ENCODE peak calls at places on chromosomes 1 and 21, in five cellular contexts. M, N, Y, O and V are unnamed samples.

GRCh38 chr1:197234581-197234980 is 33.5 kb upstream of the CRB1 start:
- DNase-seq in M (no peak), N (no peak), Y (no peak), O (no peak), V (no peak)

GRCh38 chr1:2127181-2128145 is 67.1 kb downstream of the FAAP20 start:
- DNase-seq in M (no peak), N (no peak), Y (no peak), O (no peak), V (no peak)

GRCh38 chr1:21896652-21897532 is 40.2 kb downstream of the HSPG2 start:
- DNase-seq in M (no peak), N (no peak), Y (no peak), O (peak), V (peak)

GRCh38 chr1:150186789-150187559 is 37.3 kb downstream of the PLEKHO1 start:
- DNase-seq in M (peak), N (peak), Y (no peak), O (peak), V (peak)

GRCh38 chr21:16773206-16773605 is 739.6 kb upstream of the CXADR start:
- DNase-seq in M (no peak), N (no peak), Y (no peak), O (no peak), V (no peak)

GRCh38 chr1:118739421-118739930 is 248.7 kb downstream of the TBX15 start:
- DNase-seq in M (no peak), N (no peak), Y (no peak), O (no peak), V (peak)

GRCh38 chr1:199742547-199742946 is 285.0 kb upstream of the NR5A2 start:
- DNase-seq in M (peak), N (no peak), Y (no peak), O (no peak), V (no peak)

GRCh38 chr1:32241011-32241763 is 5.8 kb upstream of the FAM167B start:
- DNase-seq in M (peak), N (no peak), Y (no peak), O (peak), V (peak)

GRCh38 chr1:55041613-55042012 is 2.3 kb downstream of the PCSK9 start:
- DNase-seq in M (no peak), N (no peak), Y (no peak), O (no peak), V (no peak)

GRCh38 chr1:182580736-182581135 is 8.3 kb downstream of the RNASEL start:
- DNase-seq in M (no peak), N (no peak), Y (no peak), O (no peak), V (no peak)

GRCh38 chr1:228352677-228353481 is 53.8 kb downstream of the TRIM11 start:
- DNase-seq in M (no peak), N (no peak), Y (no peak), O (no peak), V (no peak)

GRCh38 chr1:173508541-173508940 is 31.4 kb downstream of the PRDX6 start:
- DNase-seq in M (no peak), N (no peak), Y (no peak), O (no peak), V (no peak)

GRCh38 chr1:8374812-8375211 is 56.9 kb downstream of the SLC45A1 start:
- DNase-seq in M (peak), N (peak), Y (no peak), O (peak), V (peak)

GRCh38 chr1:43524804-43525203 is 5.9 kb upstream of the PTPRF start:
- DNase-seq in M (no peak), N (no peak), Y (no peak), O (peak), V (no peak)

GRCh38 chr21:32329331-32329730 is 30.7 kb downstream of the MRAP start:
- DNase-seq in M (no peak), N (no peak), Y (no peak), O (no peak), V (no peak)

GRCh38 chr21:18759267-18759666 is 355.7 kb upstream of the TMPRSS15 start:
- DNase-seq in M (no peak), N (no peak), Y (no peak), O (no peak), V (no peak)

GRCh38 chr1:216614011-216614934 is 109.0 kb downstream of the ESRRG start:
- DNase-seq in M (no peak), N (no peak), Y (no peak), O (no peak), V (no peak)

GRCh38 chr1:7379445-7379971 is 391.6 kb upstream of the VAMP3 start:
- DNase-seq in M (no peak), N (no peak), Y (no peak), O (no peak), V (peak)

GRCh38 chr1:216075339-216075738 is 347.9 kb downstream of the USH2A start:
- DNase-seq in M (no peak), N (no peak), Y (no peak), O (no peak), V (peak)

GRCh38 chr1:29852248-29852647 is 615.9 kb downstream of the PTPRU start:
- DNase-seq in M (no peak), N (no peak), Y (no peak), O (no peak), V (no peak)

GRCh38 chr1:16178596-16179497 is 23.0 kb upstream of the EPHA2 start:
- DNase-seq in M (no peak), N (peak), Y (no peak), O (no peak), V (no peak)
- TF ChIP-seq JUNB in M (no peak), N (no peak), Y (no peak), O (no peak), V (no peak)

GRCh38 chr1:231171623-231172197 is 9.9 kb downstream of the TRIM67 start:
- DNase-seq in M (no peak), N (no peak), Y (no peak), O (no peak), V (no peak)
- H3K4me2 ChIP-seq in M (no peak), N (no peak), Y (no peak), O (no peak), V (no peak)

GRCh38 chr21:30430170-30430655 is at the start of gene KRTAP13-4:
- DNase-seq in M (no peak), N (no peak), Y (no peak), O (no peak), V (no peak)

GRCh38 chr21:30439975-30440374 is at the start of gene KRTAP15-1:
- DNase-seq in M (no peak), N (no peak), Y (no peak), O (no peak), V (no peak)

GRCh38 chr21:30436986-30437385 is 3.1 kb upstream of the KRTAP15-1 start:
- DNase-seq in M (no peak), N (no peak), Y (no peak), O (no peak), V (no peak)

GRCh38 chr21:30434033-30434631 is 4.1 kb downstream of the KRTAP13-4 start:
- DNase-seq in M (no peak), N (no peak), Y (no peak), O (peak), V (peak)
- TF ChIP-seq REST in M (no peak), N (no peak), Y (no peak), O (no peak), V (no peak)

GRCh38 chr1:97047412-97047793 is 325.8 kb downstream of the PTBP2 start:
- DNase-seq in M (no peak), N (no peak), Y (no peak), O (no peak), V (no peak)

GRCh38 chr1:97053275-97053674 is 331.7 kb downstream of the PTBP2 start:
- DNase-seq in M (no peak), N (no peak), Y (no peak), O (no peak), V (no peak)

GRCh38 chr1:97051823-97052222 is 330.2 kb downstream of the PTBP2 start:
- DNase-seq in M (no peak), N (no peak), Y (no peak), O (no peak), V (no peak)

GRCh38 chr1:97046765-97047411 is 325.3 kb downstream of the PTBP2 start:
- DNase-seq in M (no peak), N (no peak), Y (no peak), O (no peak), V (no peak)

GRCh38 chr1:97050501-97050900 is 328.9 kb downstream of the PTBP2 start:
- DNase-seq in M (no peak), N (no peak), Y (no peak), O (no peak), V (peak)
- TF ChIP-seq JUNB in M (no peak), N (no peak), Y (no peak), O (no peak), V (no peak)

GRCh38 chr1:186142159-186142558 is 232.9 kb downstream of the TPR start:
- DNase-seq in M (no peak), N (no peak), Y (no peak), O (no peak), V (no peak)

GRCh38 chr1:186139706-186140105 is 235.3 kb downstream of the TPR start:
- DNase-seq in M (no peak), N (no peak), Y (no peak), O (no peak), V (no peak)

GRCh38 chr1:186143521-186143920 is 231.5 kb downstream of the TPR start:
- DNase-seq in M (no peak), N (no peak), Y (no peak), O (no peak), V (no peak)

GRCh38 chr1:186142916-186143315 is 232.1 kb downstream of the TPR start:
- DNase-seq in M (no peak), N (no peak), Y (no peak), O (no peak), V (no peak)

GRCh38 chr1:186139115-186139514 is 235.9 kb downstream of the TPR start:
- DNase-seq in M (no peak), N (no peak), Y (no peak), O (no peak), V (no peak)
- H3K4me2 ChIP-seq in M (no peak), N (no peak), Y (no peak), O (no peak), V (no peak)

DNA sequence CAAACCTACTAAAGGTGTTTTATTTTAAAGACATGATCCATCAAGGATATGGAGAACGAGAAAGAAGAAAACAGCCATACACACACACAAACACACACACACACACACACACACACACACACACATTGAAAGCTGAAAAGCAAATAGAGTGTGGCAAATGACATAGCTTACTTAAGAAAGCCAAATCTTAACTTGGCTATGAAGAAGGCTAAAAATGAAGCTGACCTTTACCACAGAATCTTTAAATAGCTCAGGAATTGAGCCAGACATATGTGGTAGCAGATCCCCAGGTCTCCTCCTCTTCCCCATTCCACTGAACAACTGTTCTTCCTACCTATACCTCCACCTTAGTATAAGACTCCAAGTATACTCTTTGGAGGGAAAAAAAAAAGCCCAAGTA is 185.6 kb downstream of the CLEC20A start:
- DNase-seq in M (no peak), N (no peak), Y (no peak), O (no peak), V (no peak)
- TF ChIP-seq REST in M (no peak), N (no peak), Y (no peak), O (no peak), V (no peak)